ENCODE peak calls at places on chromosomes 7 and 10, in seven cellular contexts. W, I, E, P, S, R and B are unnamed samples.

GRCh38 chr7:152341039-152341913 is 94.5 kb downstream of the KMT2C start:
- DNase-seq in E (no peak), P (peak; percentile 40), I (peak; percentile 72), W (no peak), R (peak; percentile 64), S (no peak), B (peak; percentile 74)

GRCh38 chr10:127406018-127406550 is 143.0 kb upstream of the NPS start:
- DNase-seq in R (no peak), W (no peak), I (no peak), S (no peak), E (no peak), P (no peak), B (no peak)

GRCh38 chr7:157460721-157461120 is 123.9 kb downstream of the DNAJB6 start:
- DNase-seq in I (no peak), R (no peak), P (no peak), W (no peak), E (no peak), S (peak; percentile 23), B (no peak)

GRCh38 chr10:97543025-97543546 is 29.5 kb upstream of the ANKRD2 start:
- DNase-seq in S (no peak), W (no peak), E (no peak), I (peak; percentile 98), R (peak; percentile 87), P (peak; percentile 86), B (peak; percentile 97)

GRCh38 chr7:92608380-92609322 is 18.5 kb upstream of the FAM133B start:
- DNase-seq in W (peak; percentile 85), R (peak; percentile 71), P (peak; percentile 66), S (peak; percentile 85), E (peak; percentile 37), I (no peak), B (no peak)

GRCh38 chr10:47092822-47093221 is 181.6 kb downstream of the PTPN20 start:
- DNase-seq in R (no peak), S (no peak), I (no peak), E (no peak), P (no peak), W (peak; percentile 15), B (no peak)

GRCh38 chr10:130044067-130045061 is 66.3 kb downstream of the C10orf143 start:
- DNase-seq in P (no peak), E (no peak), I (no peak), S (peak; percentile 42), W (no peak), R (no peak), B (no peak)

GRCh38 chr10:78215645-78216044 is 182.0 kb downstream of the RPS24 start:
- DNase-seq in P (no peak), E (no peak), S (no peak), R (peak; percentile 11), W (no peak), I (peak; percentile 61), B (peak; percentile 84)

GRCh38 chr7:134901389-134902020 is 84.8 kb upstream of the AGBL3 start:
- DNase-seq in P (no peak), W (no peak), I (no peak), S (no peak), E (no peak), R (no peak), B (no peak)

GRCh38 chr7:92747041-92747835 is 89.1 kb downstream of the CDK6 start:
- DNase-seq in S (no peak), E (no peak), W (no peak), I (peak; percentile 53), R (no peak), P (no peak), B (peak; percentile 52)

GRCh38 chr7:47148541-47149207 is 433.2 kb downstream of the TNS3 start:
- DNase-seq in S (no peak), R (no peak), P (peak; percentile 3), I (peak; percentile 53), E (no peak), W (no peak), B (peak; percentile 59)
- H2BK120ac ChIP-seq in S (no peak overlapping the region), R (no peak overlapping the region), P (no peak overlapping the region), I (peak overlapping the region; percentile 92), E (no peak overlapping the region), W (no peak overlapping the region), B (no peak overlapping the region)

GRCh38 chr7:22150221-22150620 is 204.5 kb upstream of the CDCA7L start:
- DNase-seq in R (peak; percentile 87), S (no peak), P (no peak), I (peak; percentile 13), E (no peak), W (no peak), B (no peak)
- H2BK120ac ChIP-seq in R (no peak overlapping the region), S (no peak overlapping the region), P (no peak overlapping the region), I (no peak overlapping the region), E (no peak overlapping the region), W (no peak overlapping the region), B (no peak overlapping the region)

DNA sequence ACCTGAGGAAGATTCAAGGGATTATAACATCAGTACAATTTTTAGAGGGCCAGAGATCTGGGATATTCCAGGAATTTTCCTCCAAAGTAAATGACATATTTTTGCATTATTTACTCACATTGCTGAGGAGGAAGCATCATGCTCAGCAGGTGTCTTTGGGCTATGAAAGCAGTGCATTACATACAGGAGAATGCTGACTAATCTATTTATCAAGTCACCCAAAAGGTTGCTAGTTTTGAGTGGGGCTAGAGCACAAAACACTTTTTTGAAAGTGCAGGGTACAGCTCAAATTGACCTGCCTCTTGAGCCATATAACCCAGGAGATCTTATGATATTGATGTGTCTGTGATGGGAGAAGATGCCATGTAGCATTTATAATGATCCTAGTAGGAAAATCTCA is 603.1 kb downstream of the POM121L12 start:
- DNase-seq in I (no peak), S (no peak), P (no peak), W (no peak), E (no peak), R (peak; percentile 1), B (no peak)
- H2BK120ac ChIP-seq in I (no peak overlapping the region), S (no peak overlapping the region), P (no peak overlapping the region), W (no peak overlapping the region), E (no peak overlapping the region), R (no peak overlapping the region), B (no peak overlapping the region)

GRCh38 chr7:49611951-49612350 is 161.5 kb upstream of the VWC2 start:
- DNase-seq in P (no peak), R (no peak), I (no peak), W (no peak), S (no peak), E (no peak), B (no peak)
- H2BK120ac ChIP-seq in P (no peak overlapping the region), R (no peak overlapping the region), I (no peak overlapping the region), W (no peak overlapping the region), S (no peak overlapping the region), E (no peak overlapping the region), B (no peak overlapping the region)

GRCh38 chr7:34060548-34060947 is 155.2 kb downstream of the BMPER start:
- DNase-seq in E (no peak), W (no peak), R (peak; percentile 87), P (no peak), S (no peak), I (peak; percentile 81), B (peak; percentile 87)

GRCh38 chr7:34064511-34065158 is 159.3 kb downstream of the BMPER start:
- DNase-seq in W (no peak), E (no peak), R (no peak), P (no peak), I (peak; percentile 67), S (no peak), B (peak; percentile 47)

GRCh38 chr7:34061175-34061574 is 155.8 kb downstream of the BMPER start:
- DNase-seq in P (no peak), S (no peak), R (peak; percentile 100), W (no peak), I (peak; percentile 93), E (no peak), B (peak; percentile 84)

GRCh38 chr7:34062826-34063225 is 157.5 kb downstream of the BMPER start:
- DNase-seq in R (no peak), P (no peak), E (no peak), W (no peak), S (no peak), I (no peak), B (no peak)

DNA sequence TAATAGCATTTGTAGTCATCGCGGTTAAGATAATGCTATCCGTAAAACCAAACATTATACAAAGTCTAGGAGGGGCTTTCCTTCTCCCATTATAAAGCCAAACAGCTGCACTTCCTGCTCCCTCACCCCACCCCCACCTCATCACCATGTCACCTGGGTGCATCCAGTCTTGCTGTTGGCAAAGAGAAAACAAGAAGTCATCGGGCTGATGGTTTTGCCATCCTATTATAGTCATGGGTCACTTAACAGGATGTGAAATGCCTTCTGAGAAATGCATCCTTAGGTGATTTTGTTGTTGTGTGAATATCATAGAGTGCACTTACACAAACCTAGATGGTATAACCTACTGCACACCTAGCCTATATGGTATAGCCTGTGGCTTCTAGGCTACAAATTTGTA is 157.0 kb downstream of the BMPER start:
- DNase-seq in P (no peak), R (no peak), W (no peak), S (no peak), I (no peak), E (no peak), B (no peak)
- H2BK120ac ChIP-seq in P (no peak overlapping the region), R (no peak overlapping the region), W (no peak overlapping the region), S (no peak overlapping the region), I (peak overlapping the region; percentile 60), E (no peak overlapping the region), B (no peak overlapping the region)

GRCh38 chr10:61301560-61301959 is 151.6 kb downstream of the TMEM26 start:
- DNase-seq in S (no peak), I (peak; percentile 26), E (no peak), P (no peak), W (no peak), R (no peak), B (no peak)

GRCh38 chr10:61304751-61305150 is 148.4 kb downstream of the TMEM26 start:
- DNase-seq in R (peak; percentile 34), W (no peak), P (no peak), I (no peak), S (no peak), E (no peak), B (no peak)

GRCh38 chr10:61299156-61299555 is 154.0 kb downstream of the TMEM26 start:
- DNase-seq in I (no peak), P (no peak), R (no peak), W (no peak), E (no peak), S (no peak), B (no peak)

GRCh38 chr10:61298194-61298593 is 155.0 kb downstream of the TMEM26 start:
- DNase-seq in E (no peak), I (no peak), R (no peak), W (no peak), S (no peak), P (no peak), B (no peak)

GRCh38 chr10:61302124-61302523 is 151.1 kb downstream of the TMEM26 start:
- DNase-seq in E (no peak), P (no peak), W (no peak), S (no peak), I (peak; percentile 41), R (no peak), B (no peak)
- H2BK120ac ChIP-seq in E (no peak overlapping the region), P (no peak overlapping the region), W (no peak overlapping the region), S (no peak overlapping the region), I (no peak overlapping the region), R (no peak overlapping the region), B (no peak overlapping the region)